ENCODE peak calls at places on chromosomes 5 and 9, in seven cellular contexts. K, X, A, I, L, B and W are unnamed samples.

GRCh38 chr9:15735083-15735974 is 182.5 kb downstream of the CCDC171 start:
- DNase-seq in B (peak; percentile 83), I (no peak), K (peak; percentile 97), L (no peak), X (peak; percentile 95), A (peak; percentile 81), W (peak; percentile 92)

GRCh38 chr5:169288066-169288753 is 12.7 kb downstream of the SLIT3 start:
- DNase-seq in I (no peak), A (no peak), X (no peak), K (no peak), L (no peak), B (no peak), W (no peak)

GRCh38 chr9:135324329-135324728 is 155.3 kb upstream of the PPP1R26 start:
- DNase-seq in K (no peak), I (no peak), L (no peak), X (no peak), A (no peak), B (no peak), W (no peak)

GRCh38 chr9:88957526-88957925 is 33.7 kb upstream of the S1PR3 start:
- DNase-seq in B (no peak), A (no peak), K (no peak), L (no peak), X (no peak), I (no peak), W (no peak)

GRCh38 chr5:179803651-179804598 is 2.7 kb downstream of the MGAT4B start:
- DNase-seq in X (peak; percentile 40), I (peak; percentile 55), K (no peak), B (no peak), L (no peak), A (peak; percentile 30), W (no peak)

GRCh38 chr5:1881273-1881586 is 1.5 kb downstream of the IRX4 start:
- DNase-seq in I (no peak), K (no peak), L (no peak), A (peak; percentile 75), X (peak; percentile 43), B (peak; percentile 91), W (no peak)

GRCh38 chr5:172417983-172418630 is 36.2 kb downstream of the SH3PXD2B start:
- DNase-seq in L (no peak), K (peak; percentile 100), X (peak; percentile 99), A (peak; percentile 85), I (no peak), B (peak; percentile 97), W (peak; percentile 85)

GRCh38 chr5:67355135-67355729 is 158.6 kb upstream of the CD180 start:
- DNase-seq in A (no peak), B (no peak), I (no peak), L (no peak), X (no peak), K (no peak), W (no peak)

GRCh38 chr9:109728696-109729300 is 51.2 kb upstream of the PALM2AKAP2 start:
- DNase-seq in X (no peak), A (no peak), B (no peak), I (no peak), L (no peak), K (no peak), W (no peak)

GRCh38 chr5:76982450-76982849 is 29.6 kb downstream of the CRHBP start:
- DNase-seq in I (no peak), X (no peak), K (no peak), L (no peak), A (no peak), B (no peak), W (no peak)

GRCh38 chr9:37974506-37975173 is 70.7 kb upstream of the SLC25A51 start:
- DNase-seq in B (peak; percentile 89), I (no peak), K (peak; percentile 54), L (peak; percentile 19), A (no peak), X (no peak), W (no peak)

GRCh38 chr9:38026021-38026809 is 42.8 kb downstream of the SHB start:
- DNase-seq in B (peak; percentile 83), L (peak; percentile 70), I (no peak), X (peak; percentile 92), A (peak; percentile 90), K (peak; percentile 92), W (peak; percentile 95)

GRCh38 chr5:417765-418559 is 25.0 kb upstream of the EXOC3 start:
- DNase-seq in A (no peak), L (no peak), B (no peak), X (no peak), I (no peak), K (no peak), W (no peak)

GRCh38 chr5:121979691-121980090 is 17.9 kb downstream of the SRFBP1 start:
- DNase-seq in L (no peak), I (no peak), X (no peak), A (no peak), K (peak; percentile 8), B (no peak), W (no peak)

GRCh38 chr5:111367081-111367480 is 142.9 kb downstream of the CAMK4 start:
- DNase-seq in L (no peak), A (peak; percentile 98), K (no peak), I (no peak), X (peak; percentile 18), B (peak; percentile 91), W (no peak)

GRCh38 chr9:118721923-118722322 is 647.3 kb downstream of the BRINP1 start:
- DNase-seq in B (no peak), X (no peak), I (no peak), K (no peak), A (no peak), L (no peak), W (no peak)

GRCh38 chr5:178462846-178463245 is 127.3 kb downstream of the COL23A1 start:
- DNase-seq in A (no peak), K (no peak), X (no peak), B (no peak), I (no peak), L (no peak), W (no peak)

GRCh38 chr5:178463321-178464155 is 126.7 kb downstream of the COL23A1 start:
- DNase-seq in L (no peak), A (no peak), K (no peak), X (no peak), B (no peak), I (no peak), W (no peak)

GRCh38 chr5:178460174-178460573 is 130.0 kb downstream of the COL23A1 start:
- DNase-seq in K (no peak), I (no peak), A (no peak), L (no peak), X (no peak), B (no peak), W (no peak)

GRCh38 chr5:178460598-178461425 is 129.4 kb downstream of the COL23A1 start:
- DNase-seq in X (peak; percentile 3), A (no peak), I (peak; percentile 69), K (peak; percentile 39), L (peak; percentile 87), B (peak; percentile 79), W (peak; percentile 47)

GRCh38 chr5:178461426-178461730 is 128.8 kb downstream of the COL23A1 start:
- DNase-seq in X (no peak), A (no peak), K (no peak), I (no peak), B (no peak), L (no peak), W (no peak)
- TF ChIP-seq CTCF in X (no peak), A (no peak), K (no peak), I (no peak), B (no peak), L (no peak), W (no peak)

DNA sequence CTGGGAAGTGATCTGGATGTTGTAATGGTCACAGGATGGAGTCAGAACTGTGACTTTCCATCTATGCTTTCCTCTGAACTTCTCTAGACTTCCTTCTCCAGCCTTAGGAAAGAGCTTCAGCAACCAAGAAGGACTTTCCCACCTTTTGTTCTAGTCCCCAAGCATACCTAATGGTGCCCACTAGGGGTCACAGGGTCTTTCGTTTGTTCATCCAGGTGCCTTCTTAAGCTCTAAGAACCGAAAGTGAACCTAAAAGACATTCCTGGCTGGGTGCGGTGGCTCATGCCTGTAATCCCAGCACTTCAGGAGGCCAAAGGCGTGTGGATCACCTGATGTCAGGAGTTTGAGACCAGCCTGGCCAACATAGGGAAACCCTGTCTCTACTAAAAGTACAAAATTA is 1.8 kb upstream of the WNT8A start:
- DNase-seq in L (peak; percentile 76), B (no peak), K (no peak), X (no peak), I (no peak), A (no peak), W (no peak)
- TF ChIP-seq CTCF in L (peak; percentile 62), B (no peak), K (no peak), X (no peak), I (no peak), A (peak; percentile 1), W (no peak)

DNA sequence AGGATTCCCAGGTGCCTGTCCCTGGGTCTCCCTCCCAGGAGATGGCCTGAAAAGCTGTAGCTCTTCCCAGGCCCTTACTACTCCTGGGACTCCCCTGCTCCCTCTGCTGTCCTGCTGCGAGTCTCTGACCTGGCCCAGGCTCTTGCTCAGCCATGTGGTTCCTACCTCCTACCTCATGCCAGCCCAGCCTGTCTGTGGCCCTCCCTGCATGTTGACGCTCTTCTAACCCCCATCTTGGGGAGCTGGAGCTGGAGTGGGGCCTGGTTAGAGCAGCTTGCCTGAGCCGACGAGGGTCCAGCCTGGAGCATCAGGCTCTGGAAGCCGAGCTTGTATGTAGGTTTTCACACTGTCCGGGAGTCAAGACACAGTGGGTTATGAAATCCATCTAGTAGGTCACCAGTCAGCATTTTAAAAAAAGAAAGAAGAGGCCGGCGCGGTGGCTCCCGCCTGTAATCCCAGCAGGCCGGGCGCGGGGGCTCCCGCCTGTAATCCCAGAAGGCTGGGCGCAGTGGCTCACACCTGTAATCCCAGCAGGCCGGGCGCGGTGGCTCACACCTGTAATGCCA is 244.4 kb downstream of the FANCC start:
- DNase-seq in X (peak; percentile 35), I (no peak), L (peak; percentile 67), K (peak; percentile 38), B (peak; percentile 22), A (no peak), W (no peak)
- TF ChIP-seq CTCF in X (peak; percentile 33), I (no peak), L (peak; percentile 68), K (peak; percentile 32), B (no peak), A (no peak), W (peak; percentile 64)

GRCh38 chr9:117555964-117556629 is 141.2 kb upstream of the ASTN2 start:
- DNase-seq in A (peak; percentile 40), B (no peak), X (peak; percentile 20), I (peak; percentile 49), L (peak; percentile 91), K (no peak), W (peak; percentile 48)
- TF ChIP-seq CTCF in A (peak; percentile 77), B (peak; percentile 36), X (peak; percentile 27), I (peak; percentile 65), L (peak; percentile 77), K (peak; percentile 21), W (peak; percentile 51)

GRCh38 chr5:157148734-157149615 is 6.3 kb upstream of the MED7 start:
- DNase-seq in B (peak; percentile 85), X (peak; percentile 69), A (peak; percentile 46), I (peak; percentile 65), L (peak; percentile 86), K (peak; percentile 65), W (peak; percentile 69)
- TF ChIP-seq CTCF in B (peak; percentile 96), X (peak; percentile 92), A (peak; percentile 94), I (peak; percentile 72), L (peak; percentile 89), K (peak; percentile 92), W (peak; percentile 90)

GRCh38 chr5:164672931-164673694 is 1167.7 kb downstream of the MAT2B start:
- DNase-seq in X (peak; percentile 7), A (peak; percentile 5), I (peak; percentile 7), K (peak; percentile 44), L (no peak), B (peak; percentile 23), W (no peak)
- TF ChIP-seq CTCF in X (peak; percentile 18), A (peak; percentile 28), I (no peak), K (no peak), L (no peak), B (peak; percentile 37), W (no peak)